ENCODE peak calls at places on chromosomes 12 and 14, in four cellular contexts. F is PC-9, M is dorsolateral prefrontal cortex, N is HepG2. I is an unnamed sample.

GRCh38 chr12:117850048-117850447 is 118.7 kb downstream of the KSR2 start:
- DNase-seq in F (peak), M (peak), N (peak), I (peak)

GRCh38 chr14:34035177-34035933 is 84.5 kb upstream of the EGLN3 start:
- DNase-seq in F (peak), M (no peak), N (peak), I (no peak)

GRCh38 chr12:95440401-95440800 is 33.6 kb upstream of the METAP2 start:
- DNase-seq in F (no peak), M (no peak), N (no peak), I (peak)

GRCh38 chr12:59408431-59408830 is 187.4 kb upstream of the SLC16A7 start:
- DNase-seq in F (peak), M (no peak), N (no peak), I (peak)

GRCh38 chr14:105477659-105478623 is 3.3 kb downstream of the CRIP2 start:
- DNase-seq in F (no peak), M (no peak), N (no peak), I (no peak)

GRCh38 chr14:103100281-103101121 is 6.0 kb downstream of the EXOC3L4 start:
- DNase-seq in F (peak), M (no peak), N (peak), I (no peak)

GRCh38 chr14:22070119-22070982 is 396.7 kb upstream of the OR4E1 start:
- DNase-seq in F (no peak), M (no peak), N (no peak), I (no peak)

GRCh38 chr12:4817813-4818212 is 91.9 kb upstream of the KCNA1 start:
- DNase-seq in F (no peak), M (peak), N (no peak), I (no peak)

GRCh38 chr12:132501189-132501940 is 11.4 kb downstream of the FBRSL1 start:
- DNase-seq in F (no peak), M (no peak), N (no peak), I (no peak)

GRCh38 chr12:8156845-8157244 is at the start of gene ZNF705A:
- DNase-seq in F (no peak), M (no peak), N (peak), I (peak)

GRCh38 chr14:50542941-50543418 is 10.6 kb upstream of the MAP4K5 start:
- DNase-seq in F (no peak), M (peak), N (peak), I (peak)

GRCh38 chr12:6563448-6564050 is 4.5 kb downstream of the NOP2 start:
- DNase-seq in F (peak), M (peak), N (peak), I (peak)

GRCh38 chr12:27616356-27617150 is 79.7 kb upstream of the REP15 start:
- DNase-seq in F (no peak), M (no peak), N (no peak), I (no peak)

GRCh38 chr14:54252072-54252730 is 144.6 kb upstream of the CDKN3 start:
- DNase-seq in F (peak), M (no peak), N (peak), I (peak)

GRCh38 chr14:68317239-68317638 is 475.6 kb downstream of the ZFP36L1 start:
- DNase-seq in F (no peak), M (no peak), N (no peak), I (no peak)

GRCh38 chr12:2794261-2794735 is 472 bp upstream of the FKBP4 start:
- DNase-seq in F (no peak), M (no peak), N (no peak), I (no peak)

GRCh38 chr12:109727039-109727723 is 13.6 kb downstream of the FAM222A start:
- DNase-seq in F (no peak), M (peak), N (peak), I (no peak)

GRCh38 chr12:104583311-104583710 is 126.6 kb downstream of the CHST11 start:
- DNase-seq in F (no peak), M (no peak), N (no peak), I (no peak)

GRCh38 chr12:16385779-16386646 is 38.6 kb downstream of the MGST1 start:
- DNase-seq in F (no peak), M (peak), N (peak), I (peak)

GRCh38 chr12:81095470-81096232 is 17.8 kb downstream of the ACSS3 start:
- DNase-seq in F (no peak), M (no peak), N (no peak), I (no peak)

GRCh38 chr12:120252071-120252906 is 13.2 kb downstream of the PXN start:
- DNase-seq in F (no peak), M (no peak), N (no peak), I (no peak)

GRCh38 chr12:388012-388411 is 1.1 kb downstream of the KDM5A start:
- DNase-seq in F (no peak), M (no peak), N (no peak), I (no peak)

GRCh38 chr12:17304503-17305347 is 698.8 kb upstream of the LMO3 start:
- DNase-seq in F (no peak), M (no peak), N (no peak), I (peak)

GRCh38 chr14:89779707-89780106 is 174.8 kb downstream of the EFCAB11 start:
- DNase-seq in F (no peak), M (no peak), N (no peak), I (no peak)

GRCh38 chr12:120687570-120688289 is 781 bp downstream of the MLEC start:
- DNase-seq in F (peak), M (no peak), N (no peak), I (no peak)

GRCh38 chr12:108828774-108829173 is 28.6 kb downstream of the SSH1 start:
- DNase-seq in F (peak), M (no peak), N (no peak), I (peak)

GRCh38 chr14:65281991-65282908 is 130.3 kb upstream of the FUT8 start:
- DNase-seq in F (peak), M (peak), N (no peak), I (peak)

GRCh38 chr14:23610090-23610814 is 25.9 kb upstream of the DHRS2 start:
- DNase-seq in F (no peak), M (no peak), N (peak), I (no peak)

GRCh38 chr14:22842211-22843122 is 6.1 kb downstream of the MMP14 start:
- DNase-seq in F (no peak), M (no peak), N (no peak), I (no peak)

GRCh38 chr12:101924647-101925046 is 47.3 kb downstream of the DRAM1 start:
- DNase-seq in F (no peak), M (no peak), N (no peak), I (no peak)

GRCh38 chr14:90405755-90406154 is 8.9 kb downstream of the CALM1 start:
- DNase-seq in F (no peak), M (no peak), N (no peak), I (no peak)

GRCh38 chr12:95096852-95097251 is 23.4 kb upstream of the NR2C1 start:
- DNase-seq in F (no peak), M (peak), N (no peak), I (peak)

GRCh38 chr12:89225808-89226368 is 126.4 kb downstream of the DUSP6 start:
- DNase-seq in F (peak), M (no peak), N (no peak), I (peak)

GRCh38 chr12:5433840-5434646 is 2.1 kb downstream of the NTF3 start:
- DNase-seq in F (no peak), M (no peak), N (no peak), I (no peak)

GRCh38 chr12:29216797-29217583 is 67.9 kb downstream of the FAR2 start:
- DNase-seq in F (no peak), M (no peak), N (no peak), I (peak)

GRCh38 chr14:92659765-92660561 is 88.5 kb downstream of the LGMN start:
- DNase-seq in F (no peak), M (peak), N (no peak), I (no peak)

GRCh38 chr14:54343276-54344121 is 53.3 kb upstream of the CDKN3 start:
- DNase-seq in F (peak), M (no peak), N (peak), I (peak)

GRCh38 chr12:90652280-90652679 is 302.7 kb downstream of the CCER1 start:
- DNase-seq in F (no peak), M (no peak), N (no peak), I (no peak)

GRCh38 chr14:37232907-37233481 is 35.3 kb downstream of the MIPOL1 start:
- DNase-seq in F (no peak), M (no peak), N (peak), I (peak)

GRCh38 chr12:12947902-12948301 is 4.1 kb downstream of the GPRC5D start:
- DNase-seq in F (no peak), M (no peak), N (no peak), I (no peak)
- H3K4me3 ChIP-seq in F (no peak), M (no peak), N (no peak), I (no peak)

GRCh38 chr12:51533799-51534198 is 57.2 kb upstream of the SCN8A start:
- DNase-seq in F (no peak), M (no peak), N (no peak), I (peak)
- TF ChIP-seq CTCF in F (no peak), M (no peak), N (peak), I (peak)

GRCh38 chr12:25839470-25839869 is 119.0 kb upstream of the RASSF8 start:
- DNase-seq in F (no peak), M (no peak), N (no peak), I (peak)

GRCh38 chr12:25838007-25838406 is 120.5 kb upstream of the RASSF8 start:
- DNase-seq in F (no peak), M (no peak), N (no peak), I (no peak)

GRCh38 chr12:25845415-25845814 is 113.1 kb upstream of the RASSF8 start:
- DNase-seq in F (no peak), M (no peak), N (no peak), I (no peak)

GRCh38 chr12:25840678-25841077 is 117.8 kb upstream of the RASSF8 start:
- DNase-seq in F (no peak), M (no peak), N (no peak), I (peak)

DNA sequence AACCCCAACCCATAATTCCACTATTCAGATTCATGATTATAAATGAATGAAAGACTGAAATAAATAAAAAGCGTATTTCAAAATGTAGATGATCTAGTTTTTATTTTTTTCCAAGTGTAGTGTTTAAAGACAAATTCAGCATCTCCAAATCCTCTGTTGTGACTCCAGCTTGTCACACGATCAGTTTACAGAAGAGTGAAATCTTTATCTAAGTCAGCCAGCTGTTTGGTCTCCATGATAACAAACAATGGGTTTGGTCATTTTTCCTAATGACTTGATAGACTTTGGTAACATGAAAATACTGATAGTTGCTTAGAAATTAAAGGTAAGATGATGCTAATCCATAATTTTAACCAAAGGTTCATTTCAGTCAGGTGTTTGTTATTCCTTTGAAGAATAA is 114.5 kb upstream of the RASSF8 start:
- DNase-seq in F (no peak), M (no peak), N (no peak), I (no peak)
- H3K4me3 ChIP-seq in F (no peak), M (no peak), N (no peak), I (no peak)

GRCh38 chr12:123971449-123971769 is 1.2 kb downstream of the CCDC92 start:
- DNase-seq in F (no peak), M (no peak), N (no peak), I (no peak)

GRCh38 chr12:123971770-123972447 is 722 bp downstream of the CCDC92 start:
- DNase-seq in F (peak), M (no peak), N (peak), I (peak)

GRCh38 chr12:123976227-123976826 is 3.3 kb downstream of the ZNF664 start:
- DNase-seq in F (no peak), M (no peak), N (no peak), I (no peak)

GRCh38 chr12:123973552-123974341 is 732 bp downstream of the ZNF664 start:
- DNase-seq in F (peak), M (no peak), N (peak), I (no peak)

DNA sequence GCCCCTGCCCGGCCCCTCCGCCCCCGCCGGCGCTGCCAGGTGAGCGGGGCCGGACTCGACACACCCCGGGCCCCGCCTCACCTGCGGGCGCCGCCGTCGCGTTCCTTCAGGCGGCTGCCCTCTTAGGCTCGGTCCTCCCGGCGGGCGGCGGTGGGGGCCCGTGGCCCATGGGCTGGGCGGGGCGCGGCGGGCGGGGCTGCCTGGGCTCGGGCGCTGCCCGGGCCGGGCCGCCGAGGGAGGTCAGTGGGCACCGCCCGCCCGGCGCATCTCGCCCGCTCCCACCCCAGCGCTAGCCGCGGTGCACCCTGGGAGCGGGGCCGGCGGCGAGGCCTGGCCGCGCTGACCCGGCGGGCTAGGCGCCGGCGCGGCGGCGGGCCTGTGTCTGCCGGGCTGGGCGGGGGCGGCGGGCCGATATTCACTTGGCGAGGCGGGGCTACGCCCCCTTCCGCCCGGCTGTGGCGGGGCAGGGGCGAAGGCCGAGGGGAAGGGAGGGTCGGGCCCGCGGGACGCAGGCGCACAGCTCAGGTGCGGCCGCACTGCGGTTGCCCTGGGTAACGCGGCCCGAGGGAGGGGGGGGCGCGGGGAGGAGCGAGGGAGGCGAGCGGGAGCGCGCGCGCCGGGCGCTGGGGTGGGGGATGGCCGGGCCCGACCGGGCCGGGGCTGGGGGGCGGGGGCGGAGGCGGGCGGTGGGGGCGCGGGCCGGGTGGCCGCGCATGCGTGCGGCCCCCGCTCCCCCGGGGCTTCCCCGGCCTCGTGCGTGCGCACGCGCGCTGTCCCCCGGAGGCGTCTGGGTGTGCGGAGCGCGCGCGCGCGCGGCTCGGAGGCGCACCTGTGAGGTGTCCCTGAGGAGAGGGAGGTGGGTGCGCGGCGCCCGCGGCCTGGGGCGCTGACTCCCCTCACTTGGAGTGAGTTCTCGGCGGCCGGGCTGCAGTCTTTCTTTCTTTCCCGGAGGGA is at the start of the genes CCDC92 and ZNF664:
- DNase-seq in F (peak), M (peak), N (peak), I (peak)
- TF ChIP-seq CTCF in F (no peak), M (no peak), N (peak), I (peak)